ENCODE peak calls at places on chromosomes 3 and 15, in seven cellular contexts. W, O, X, J, Z, U and S are unnamed samples.

GRCh38 chr3:141236351-141236750 is 4.7 kb downstream of the PXYLP1 start:
- DNase-seq in O (no peak), W (no peak), X (no peak), U (no peak), Z (no peak), J (no peak), S (no peak)

GRCh38 chr3:37221407-37221806 is 47.0 kb upstream of the LRRFIP2 start:
- DNase-seq in J (no peak), W (no peak), O (peak), U (peak), Z (no peak), X (no peak), S (no peak)

GRCh38 chr3:78529601-78530000 is 1238.2 kb downstream of the ROBO1 start:
- DNase-seq in Z (no peak), U (no peak), J (no peak), O (no peak), X (no peak), W (no peak), S (no peak)

GRCh38 chr3:111738238-111738637 is 120.8 kb upstream of the PHLDB2 start:
- DNase-seq in W (no peak), U (no peak), Z (no peak), X (no peak), J (no peak), O (no peak), S (no peak)

GRCh38 chr15:27268923-27269322 is 297.9 kb downstream of the GABRG3 start:
- DNase-seq in Z (no peak), U (no peak), W (no peak), O (no peak), X (no peak), J (no peak), S (no peak)

GRCh38 chr3:32278714-32279113 is 40.2 kb downstream of the CMTM8 start:
- DNase-seq in Z (no peak), J (no peak), W (no peak), X (no peak), O (peak), U (no peak), S (no peak)

GRCh38 chr3:52507359-52507758 is 12.2 kb downstream of the STAB1 start:
- DNase-seq in X (no peak), J (no peak), W (no peak), Z (no peak), U (peak), O (peak), S (no peak)

GRCh38 chr3:157174265-157174615 is 14.3 kb upstream of the CCNL1 start:
- DNase-seq in W (no peak), Z (no peak), X (peak), J (peak), O (no peak), U (peak), S (peak)

GRCh38 chr3:113557374-113557773 is 25.0 kb downstream of the SIDT1 start:
- DNase-seq in Z (no peak), U (peak), X (no peak), W (no peak), J (no peak), O (peak), S (no peak)

GRCh38 chr3:57983734-57984518 is 24.3 kb upstream of the FLNB start:
- DNase-seq in U (peak), O (peak), X (peak), W (peak), J (peak), Z (no peak), S (peak)

GRCh38 chr15:42921049-42921731 is 612 bp upstream of the TTBK2 start:
- DNase-seq in W (no peak), U (no peak), Z (peak), X (peak), J (no peak), O (peak), S (peak)

GRCh38 chr3:66000506-66000905 is 38.2 kb downstream of the MAGI1 start:
- DNase-seq in Z (no peak), X (no peak), U (no peak), W (no peak), J (no peak), O (no peak), S (no peak)

GRCh38 chr15:90184786-90185704 is 16.1 kb upstream of the SEMA4B start:
- DNase-seq in W (peak), Z (peak), O (no peak), X (peak), U (peak), J (peak), S (peak)
- TF ChIP-seq POLR2A in W (peak), Z (peak), O (no peak), X (no peak), U (peak), J (peak), S (no peak)

GRCh38 chr15:70763950-70764730 is 782 bp upstream of the UACA start:
- DNase-seq in W (no peak), U (no peak), O (no peak), Z (no peak), J (no peak), X (peak), S (no peak)

GRCh38 chr15:70761931-70762468 is 1.4 kb downstream of the UACA start:
- DNase-seq in W (no peak), O (no peak), Z (no peak), X (no peak), J (no peak), U (no peak), S (no peak)

GRCh38 chr15:70762469-70763119 is 764 bp downstream of the UACA start:
- DNase-seq in O (peak), J (no peak), X (peak), W (peak), Z (peak), U (peak), S (peak)

GRCh38 chr15:70761046-70761445 is 2.3 kb downstream of the UACA start:
- DNase-seq in J (no peak), X (no peak), U (no peak), W (no peak), Z (no peak), O (no peak), S (no peak)

DNA sequence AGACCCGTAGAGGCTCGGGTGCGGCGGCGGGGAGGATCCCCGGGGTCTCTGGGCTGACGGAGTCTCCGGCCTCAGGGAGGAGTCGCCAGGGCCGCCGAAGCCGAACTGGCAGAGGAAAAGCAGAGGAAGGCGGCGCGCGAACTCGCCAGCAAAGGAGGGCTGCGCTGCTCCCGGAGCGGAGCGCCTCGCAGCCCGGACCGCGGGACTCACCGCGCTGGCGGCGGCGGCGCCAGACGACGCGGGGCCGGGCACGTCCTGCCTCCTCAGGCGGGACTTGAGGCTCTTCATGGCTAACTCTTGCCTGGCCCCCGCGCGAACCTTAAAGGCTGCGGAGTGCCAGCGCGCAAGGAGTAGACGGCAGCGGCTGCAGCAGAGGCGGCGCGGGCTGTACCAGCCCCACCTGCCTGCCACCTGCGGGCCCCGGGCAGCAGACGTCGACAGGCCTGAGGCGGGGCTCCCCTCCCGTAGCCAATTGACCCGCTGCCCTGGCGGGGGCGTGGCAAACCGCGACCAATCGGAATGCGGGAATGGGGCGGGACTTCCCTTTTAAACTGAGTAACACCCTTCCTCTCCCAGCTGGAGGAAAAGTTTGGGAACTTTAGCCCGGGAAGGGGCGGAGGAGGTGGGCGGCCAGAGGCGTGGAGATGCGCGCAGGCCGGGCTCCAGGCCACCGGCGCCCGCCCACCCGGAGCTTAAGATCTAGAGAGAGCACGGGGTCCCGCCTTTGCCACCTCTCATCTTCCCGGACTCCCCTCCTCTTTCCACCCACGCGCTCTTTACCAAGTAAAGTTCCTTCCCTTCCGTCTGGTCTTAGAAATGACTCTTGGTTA is at the start of gene UACA:
- DNase-seq in U (peak), J (peak), X (peak), Z (peak), W (peak), O (peak), S (peak)
- TF ChIP-seq POLR2A in U (peak), J (peak), X (peak), Z (peak), W (no peak), O (peak), S (peak)

GRCh38 chr15:54506977-54507524 is 528.8 kb downstream of the UNC13C start:
- DNase-seq in W (no peak), X (no peak), J (no peak), O (no peak), U (no peak), Z (no peak), S (no peak)
- TF ChIP-seq POLR2A in W (no peak), X (no peak), J (no peak), O (no peak), U (no peak), Z (no peak), S (no peak)

GRCh38 chr3:130748520-130748919 is 1.9 kb upstream of the PIK3R4 start:
- DNase-seq in U (no peak), O (no peak), X (no peak), Z (no peak), J (no peak), W (peak), S (no peak)

GRCh38 chr3:130743354-130743753 is 3.3 kb downstream of the PIK3R4 start:
- DNase-seq in U (no peak), J (no peak), W (no peak), Z (no peak), X (no peak), O (no peak), S (no peak)

GRCh38 chr3:130748981-130749380 is 2.4 kb upstream of the PIK3R4 start:
- DNase-seq in J (no peak), Z (no peak), O (peak), X (no peak), U (no peak), W (no peak), S (no peak)

GRCh38 chr3:130741946-130742610 is 4.6 kb downstream of the PIK3R4 start:
- DNase-seq in U (no peak), W (no peak), J (no peak), O (no peak), X (no peak), Z (no peak), S (no peak)

DNA sequence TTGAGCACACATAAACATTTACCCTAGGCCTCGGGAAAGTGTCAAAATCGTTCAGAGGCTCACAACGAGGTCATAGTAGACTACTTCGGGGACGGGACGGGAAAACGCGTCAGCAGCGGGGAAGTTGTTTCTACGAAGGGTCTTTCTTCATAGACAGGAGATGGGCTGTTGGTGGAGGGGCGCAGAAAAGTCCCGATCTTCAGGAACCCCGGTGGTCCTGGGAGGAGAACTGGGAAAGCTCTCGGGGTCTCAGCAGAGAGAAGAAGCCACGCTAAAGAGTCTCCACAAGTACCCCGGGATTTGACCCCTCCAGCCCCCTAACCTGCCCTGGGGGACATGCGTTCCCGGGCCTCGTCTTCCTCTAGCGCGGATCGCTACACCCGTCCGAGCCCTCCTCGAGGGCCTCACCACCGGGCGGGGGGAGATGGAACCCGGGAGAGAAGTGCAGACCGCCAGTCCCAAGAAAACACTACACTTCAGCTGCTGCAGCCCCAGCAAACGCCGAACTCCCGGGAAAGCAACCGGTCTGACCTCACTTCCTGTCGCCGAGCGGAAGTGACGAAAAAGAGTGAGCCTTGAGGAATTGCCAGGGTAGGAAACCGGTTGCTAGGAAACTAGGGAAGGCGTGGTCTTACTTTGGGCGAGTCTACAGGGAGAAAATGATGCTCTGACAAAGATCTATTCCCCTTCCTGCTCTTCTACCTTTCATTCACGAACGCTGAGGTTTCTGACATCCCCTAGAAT is at the start of gene PIK3R4:
- DNase-seq in J (peak), X (peak), O (peak), U (peak), W (peak), Z (peak), S (peak)
- TF ChIP-seq POLR2A in J (peak), X (peak), O (peak), U (peak), W (peak), Z (peak), S (no peak)